ENCODE peak calls at places on chromosomes 7 and 10, in five cellular contexts. S is glutamatergic neuron, Y is BJ, F is colonic mucosa, B is cardiac muscle cell. G is an unnamed sample.

GRCh38 chr7:151039850-151040548 is 8.3 kb upstream of the ASIC3 start:
- DNase-seq in S (no peak), Y (no peak), F (no peak), B (no peak), G (no peak)

GRCh38 chr10:106609867-106610266 is 554.6 kb downstream of the SORCS1 start:
- DNase-seq in S (no peak), Y (no peak), F (no peak), B (peak; percentile 5), G (no peak)

GRCh38 chr10:78450807-78451485 is 417.3 kb downstream of the RPS24 start:
- DNase-seq in S (no peak), Y (no peak), F (no peak), B (no peak), G (no peak)

GRCh38 chr10:13608246-13608853 is 21.6 kb downstream of the PRPF18 start:
- DNase-seq in S (no peak), Y (peak; percentile 14), F (no peak), B (no peak), G (no peak)

GRCh38 chr7:28102778-28103177 is 77.8 kb downstream of the JAZF1 start:
- DNase-seq in S (no peak), Y (no peak), F (no peak), B (peak; percentile 42), G (no peak)

GRCh38 chr10:70093335-70093944 is 39.2 kb downstream of the AIFM2 start:
- DNase-seq in S (no peak), Y (no peak), F (no peak), B (no peak), G (no peak)

GRCh38 chr7:89104748-89105685 is 309.5 kb upstream of the TEX47 start:
- DNase-seq in S (no peak), Y (no peak), F (no peak), B (no peak), G (no peak)

GRCh38 chr7:29231671-29232267 is 37.2 kb downstream of the CHN2 start:
- DNase-seq in S (no peak), Y (no peak), F (no peak), B (no peak), G (no peak)

GRCh38 chr10:33935350-33935749 is 600.9 kb upstream of the NRP1 start:
- DNase-seq in S (no peak), Y (no peak), F (no peak), B (no peak), G (no peak)

GRCh38 chr7:1637155-1637554 is 32.9 kb upstream of the ELFN1 start:
- DNase-seq in S (no peak), Y (no peak), F (no peak), B (no peak), G (no peak)

GRCh38 chr10:5882961-5883360 is 6.7 kb downstream of the ANKRD16 start:
- DNase-seq in S (no peak), Y (no peak), F (no peak), B (no peak), G (no peak)

GRCh38 chr10:120998251-120998650 is 147.1 kb downstream of the WDR11 start:
- DNase-seq in S (no peak), Y (no peak), F (no peak), B (no peak), G (no peak)

GRCh38 chr10:127148933-127149220 is 47.5 kb downstream of the INSYN2A start:
- DNase-seq in S (no peak), Y (no peak), F (no peak), B (peak; percentile 63), G (no peak)

GRCh38 chr7:96282835-96283234 is 39.1 kb downstream of the SLC25A13 start:
- DNase-seq in S (no peak), Y (no peak), F (no peak), B (no peak), G (no peak)

GRCh38 chr7:74320645-74321178 is 31.5 kb downstream of the CLIP2 start:
- DNase-seq in S (no peak), Y (no peak), F (peak; percentile 52), B (no peak), G (no peak)

GRCh38 chr10:31242902-31243301 is 76.1 kb upstream of the ZEB1 start:
- DNase-seq in S (no peak), Y (peak; percentile 84), F (no peak), B (peak; percentile 66), G (no peak)

GRCh38 chr10:5546891-5547683 is 22.3 kb downstream of the CALML3 start:
- DNase-seq in S (no peak), Y (no peak), F (peak; percentile 89), B (no peak), G (no peak)

GRCh38 chr10:30046476-30046875 is 12.9 kb downstream of the JCAD start:
- DNase-seq in S (no peak), Y (no peak), F (no peak), B (no peak), G (no peak)

GRCh38 chr10:132325969-132326889 is 5.8 kb upstream of the LRRC27 start:
- DNase-seq in S (no peak), Y (no peak), F (no peak), B (no peak), G (no peak)

GRCh38 chr7:134298902-134299683 is 17.6 kb downstream of the SLC35B4 start:
- DNase-seq in S (no peak), Y (no peak), F (peak; percentile 36), B (peak; percentile 25), G (no peak)

GRCh38 chr10:5971315-5971832 is 6.0 kb downstream of the IL15RA start:
- DNase-seq in S (no peak), Y (no peak), F (peak; percentile 84), B (peak; percentile 75), G (no peak)

GRCh38 chr10:99233680-99234018 is 2.0 kb downstream of the HPSE2 start:
- DNase-seq in S (no peak), Y (no peak), F (no peak), B (peak; percentile 5), G (peak; percentile 12)

GRCh38 chr10:63072951-63073350 is 60.2 kb upstream of the NRBF2 start:
- DNase-seq in S (no peak), Y (no peak), F (no peak), B (no peak), G (no peak)

GRCh38 chr10:60461688-60462087 is 72.0 kb upstream of the ANK3 start:
- DNase-seq in S (no peak), Y (no peak), F (no peak), B (no peak), G (no peak)

GRCh38 chr7:116524221-116524608 is 621 bp upstream of the CAV1 start:
- DNase-seq in S (no peak), Y (no peak), F (no peak), B (no peak), G (no peak)

GRCh38 chr7:77759294-77759889 is 38.8 kb downstream of the TMEM60 start:
- DNase-seq in S (peak; percentile 36), Y (no peak), F (peak; percentile 85), B (peak; percentile 82), G (peak; percentile 76)

GRCh38 chr7:42014625-42015412 is 222.2 kb downstream of the GLI3 start:
- DNase-seq in S (peak; percentile 73), Y (no peak), F (peak; percentile 70), B (peak; percentile 60), G (peak; percentile 43)

GRCh38 chr10:104638861-104639594 is 2.1 kb upstream of the SORCS3 start:
- DNase-seq in S (peak; percentile 79), Y (no peak), F (no peak), B (peak; percentile 7), G (peak; percentile 61)

GRCh38 chr10:104641150-104642000 is at the start of gene SORCS3:
- DNase-seq in S (peak; percentile 55), Y (no peak), F (no peak), B (no peak), G (peak; percentile 28)

GRCh38 chr10:104642001-104642270 is 846 bp downstream of the SORCS3 start:
- DNase-seq in S (no peak), Y (no peak), F (no peak), B (no peak), G (peak; percentile 15)

GRCh38 chr10:104639595-104640338 is 1.3 kb upstream of the SORCS3 start:
- DNase-seq in S (peak; percentile 27), Y (no peak), F (no peak), B (no peak), G (peak; percentile 12)

DNA sequence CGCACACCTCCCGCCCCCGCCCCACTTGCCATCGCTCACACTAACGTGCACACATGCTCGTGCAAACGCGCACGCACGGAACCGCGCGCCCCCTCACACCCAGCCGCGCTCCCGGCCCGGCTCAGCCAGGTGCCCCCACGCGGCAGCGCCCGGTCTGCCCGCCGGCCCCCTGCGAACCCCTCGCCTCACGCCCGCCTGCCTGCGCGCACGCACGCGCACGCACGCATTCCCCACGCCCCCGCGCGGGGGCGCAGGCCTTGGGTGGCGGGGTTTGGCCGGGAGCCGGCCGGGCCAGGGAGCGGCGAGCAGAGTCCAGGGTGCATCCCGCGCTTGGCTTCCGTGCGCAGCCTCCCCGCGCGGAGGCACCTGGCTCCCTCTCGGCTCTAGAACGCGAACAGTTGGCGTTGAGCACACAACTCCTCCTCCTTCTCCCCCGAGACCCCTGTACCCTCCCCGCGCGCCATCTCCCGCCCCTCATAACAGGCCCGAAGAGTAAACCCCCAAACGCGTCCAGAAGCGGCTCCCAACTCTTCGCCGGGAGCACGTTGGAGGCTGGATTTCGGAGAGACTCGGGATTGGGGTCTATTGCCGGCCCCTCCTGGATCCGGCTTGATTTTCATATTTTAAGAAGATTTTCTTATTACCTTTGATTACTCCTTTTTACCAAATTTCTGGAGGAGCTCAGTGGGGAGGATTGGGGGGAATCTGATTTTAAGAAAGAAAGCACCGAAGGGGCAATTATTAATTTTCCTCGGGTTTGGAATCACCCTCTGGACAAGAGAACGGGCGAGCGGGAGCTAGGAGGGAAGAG is 546 bp upstream of the SORCS3 start:
- DNase-seq in S (peak; percentile 48), Y (no peak), F (no peak), B (no peak), G (peak; percentile 20)
- TF ChIP-seq CTCF in S (no peak), Y (no peak), F (no peak), B (no peak), G (peak; percentile 28)

DNA sequence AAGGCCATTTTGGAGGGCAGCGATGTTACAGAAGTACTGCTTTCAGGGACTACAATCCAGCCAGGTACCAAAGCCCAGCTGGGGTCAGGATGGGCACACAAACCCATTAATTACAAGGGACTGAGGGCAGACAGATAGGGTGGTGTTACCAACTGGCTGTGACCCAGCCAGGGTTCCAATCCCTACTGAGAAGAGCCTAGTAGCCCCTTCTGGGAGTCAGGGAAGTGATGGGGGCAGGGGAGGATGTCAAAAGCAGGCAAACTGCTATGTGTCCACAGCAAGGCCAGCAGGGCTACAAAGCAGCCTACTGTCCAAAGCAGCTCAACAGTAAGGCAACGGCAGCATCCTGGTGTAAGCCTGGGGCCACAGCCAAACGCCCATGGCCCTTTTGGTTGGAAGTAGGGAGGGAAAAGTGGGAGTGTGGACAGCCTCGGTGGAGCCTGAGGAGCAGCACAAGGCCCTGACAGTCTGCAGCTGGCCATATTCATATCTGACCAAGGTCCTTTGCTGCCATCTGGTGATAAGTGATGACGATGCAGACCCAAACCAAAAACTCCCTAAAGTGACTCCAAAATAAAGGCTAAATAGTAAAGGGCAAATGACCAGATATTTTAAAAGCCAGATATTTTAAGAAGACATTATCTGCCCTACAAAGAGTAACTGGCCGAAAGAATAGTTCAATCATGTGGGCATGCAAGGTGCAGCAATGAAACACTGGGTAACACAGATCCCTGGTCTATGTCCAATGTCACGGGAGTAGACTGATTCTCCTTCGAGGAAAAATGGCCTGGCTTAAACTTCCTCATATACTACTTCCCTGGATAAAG is 56.9 kb downstream of the XPNPEP1 start:
- DNase-seq in S (peak; percentile 43), Y (no peak), F (peak; percentile 20), B (peak; percentile 62), G (peak; percentile 14)
- TF ChIP-seq CTCF in S (peak; percentile 50), Y (peak; percentile 24), F (no peak), B (peak; percentile 43), G (peak; percentile 63)

GRCh38 chr7:154832557-154833138 is 170.3 kb downstream of the PAXIP1 start:
- DNase-seq in S (no peak), Y (no peak), F (peak; percentile 55), B (no peak), G (no peak)
- TF ChIP-seq CTCF in S (no peak), Y (no peak), F (peak; percentile 34), B (no peak), G (peak; percentile 47)

GRCh38 chr7:129054438-129055293 is at the start of gene TNPO3:
- DNase-seq in S (peak; percentile 95), Y (peak; percentile 39), F (peak; percentile 98), B (peak; percentile 94), G (peak; percentile 87)
- TF ChIP-seq CTCF in S (no peak), Y (peak; percentile 8), F (no peak), B (no peak), G (peak; percentile 29)

G was measured in neural crest cell.